ENCODE peak calls at places on chromosomes 3 and 15, in seven cellular contexts. M, E, I, T, O, Q and R are unnamed samples.

GRCh38 chr3:58022490-58022889 is 14.3 kb downstream of the FLNB start:
- DNase-seq in E (no peak), Q (no peak), T (no peak), M (no peak), O (no peak), I (no peak), R (no peak)

GRCh38 chr3:45241206-45241605 is 15.1 kb upstream of the TMEM158 start:
- DNase-seq in M (no peak), Q (no peak), T (no peak), O (no peak), E (no peak), I (no peak), R (no peak)

GRCh38 chr3:100045696-100046095 is 68.6 kb downstream of the FILIP1L start:
- DNase-seq in T (peak), O (peak), I (peak), E (no peak), M (no peak), Q (peak), R (no peak)

GRCh38 chr3:195123196-195123805 is 147.7 kb downstream of the XXYLT1 start:
- DNase-seq in O (no peak), T (no peak), Q (no peak), E (no peak), M (no peak), I (peak), R (peak)

GRCh38 chr15:31024979-31025378 is 33.6 kb upstream of the MTMR10 start:
- DNase-seq in T (no peak), Q (no peak), I (no peak), M (no peak), O (no peak), E (no peak), R (no peak)

GRCh38 chr3:23170306-23170705 is 32.8 kb upstream of the UBE2E2 start:
- DNase-seq in T (no peak), M (no peak), I (no peak), O (no peak), E (no peak), Q (no peak), R (no peak)

GRCh38 chr3:57927916-57928315 is 80.3 kb upstream of the FLNB start:
- DNase-seq in M (no peak), Q (no peak), O (no peak), E (no peak), I (no peak), T (no peak), R (no peak)

GRCh38 chr3:184338538-184338945 is 1.1 kb downstream of the FAM131A start:
- DNase-seq in O (peak), Q (peak), T (peak), M (peak), I (peak), E (peak), R (peak)

GRCh38 chr3:194315965-194316361 is 35.2 kb downstream of the CPN2 start:
- DNase-seq in E (no peak), Q (no peak), I (no peak), M (no peak), T (peak), O (no peak), R (no peak)

GRCh38 chr3:177300039-177300833 is 103.0 kb upstream of the TBL1XR1 start:
- DNase-seq in M (no peak), E (no peak), O (peak), T (peak), I (no peak), Q (no peak), R (no peak)

GRCh38 chr3:175163686-175164085 is 304.6 kb downstream of the NAALADL2 start:
- DNase-seq in E (no peak), M (no peak), O (no peak), T (no peak), Q (no peak), I (no peak), R (no peak)

GRCh38 chr3:128879991-128880390 is 571 bp downstream of the ACAD9 start:
- DNase-seq in T (no peak), E (no peak), I (no peak), Q (no peak), O (no peak), M (no peak), R (no peak)

GRCh38 chr15:86591158-86591557 is 511.5 kb downstream of the AGBL1 start:
- DNase-seq in Q (no peak), E (no peak), O (no peak), I (no peak), T (no peak), M (no peak), R (no peak)

GRCh38 chr15:23467110-23467600 is 20.1 kb upstream of the GOLGA6L2 start:
- DNase-seq in O (no peak), E (no peak), M (no peak), I (no peak), T (no peak), Q (no peak), R (no peak)

GRCh38 chr3:124131158-124132115 is 139.5 kb upstream of the ROPN1 start:
- DNase-seq in E (no peak), T (no peak), Q (no peak), M (no peak), O (peak), I (no peak), R (no peak)

GRCh38 chr3:138367912-138368311 is 19.5 kb downstream of the MRAS start:
- DNase-seq in Q (peak), O (no peak), M (no peak), E (peak), I (no peak), T (peak), R (no peak)

GRCh38 chr15:78303729-78304486 is 4.5 kb upstream of the SKIC8 start:
- DNase-seq in Q (no peak), M (peak), O (no peak), I (no peak), T (no peak), E (no peak), R (no peak)

GRCh38 chr3:79497447-79498111 is 270.2 kb downstream of the ROBO1 start:
- DNase-seq in O (no peak), M (no peak), E (no peak), Q (no peak), I (no peak), T (no peak), R (no peak)

GRCh38 chr3:158539414-158540014 is 31.5 kb upstream of the MLF1 start:
- DNase-seq in I (no peak), Q (no peak), E (no peak), T (no peak), M (no peak), O (peak), R (peak)

GRCh38 chr3:189588061-189588817 is 43.0 kb upstream of the TP63 start:
- DNase-seq in O (no peak), M (no peak), E (no peak), T (no peak), I (no peak), Q (no peak), R (no peak)

GRCh38 chr3:26104856-26105255 is 315.0 kb downstream of the OXSM start:
- DNase-seq in T (no peak), E (no peak), I (no peak), Q (no peak), M (no peak), O (no peak), R (no peak)

GRCh38 chr15:71685420-71685993 is 124.8 kb upstream of the NR2E3 start:
- DNase-seq in T (no peak), M (no peak), O (no peak), E (no peak), Q (no peak), I (no peak), R (no peak)

GRCh38 chr15:85759391-85759790 is 35.3 kb downstream of the KLHL25 start:
- DNase-seq in E (no peak), I (no peak), T (no peak), Q (no peak), M (no peak), O (no peak), R (peak)

GRCh38 chr3:127328391-127328790 is 40.5 kb upstream of the PRR20G start:
- DNase-seq in Q (no peak), E (no peak), I (no peak), O (no peak), T (no peak), M (no peak), R (no peak)

GRCh38 chr3:11592460-11593298 is 51.0 kb downstream of the VGLL4 start:
- DNase-seq in T (no peak), I (no peak), M (no peak), Q (no peak), E (no peak), O (no peak), R (no peak)

DNA sequence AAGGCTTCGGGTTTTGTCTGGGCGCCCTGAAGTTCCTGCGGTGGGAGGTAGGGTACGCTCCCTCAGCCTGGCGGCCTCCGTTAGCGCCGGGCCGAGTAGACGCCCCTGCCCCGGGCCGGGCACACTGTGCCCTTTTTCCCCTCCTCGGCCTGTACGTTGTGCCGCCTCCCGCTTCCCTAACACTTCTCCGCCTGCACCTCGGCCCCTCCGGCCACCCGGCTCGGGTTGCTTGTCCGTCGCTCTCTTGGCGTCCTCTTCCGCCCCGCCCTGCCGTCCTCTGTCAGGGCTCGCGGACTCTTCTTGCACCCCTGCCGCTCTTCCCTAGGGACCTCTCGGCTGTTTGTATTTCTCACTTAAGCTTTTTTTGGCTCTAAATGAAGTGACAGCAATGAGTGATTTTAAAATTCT is 384 bp downstream of the KNL1 start:
- DNase-seq in E (no peak), T (peak), Q (no peak), M (no peak), O (peak), I (peak), R (peak)
- TF ChIP-seq CTCF in E (no peak), T (no peak), Q (no peak), M (no peak), O (no peak), I (no peak), R (peak)

GRCh38 chr3:7144696-7145308 is 283.9 kb downstream of the GRM7 start:
- DNase-seq in Q (no peak), O (peak), M (peak), T (no peak), E (no peak), I (peak), R (peak)
- TF ChIP-seq CTCF in Q (no peak), O (peak), M (peak), T (peak), E (peak), I (peak), R (peak)

GRCh38 chr3:65182682-65183081 is 494.9 kb upstream of the ADAMTS9 start:
- DNase-seq in Q (no peak), I (no peak), E (no peak), O (no peak), T (no peak), M (no peak), R (no peak)
- TF ChIP-seq CTCF in Q (no peak), I (no peak), E (no peak), O (no peak), T (no peak), M (no peak), R (no peak)

DNA sequence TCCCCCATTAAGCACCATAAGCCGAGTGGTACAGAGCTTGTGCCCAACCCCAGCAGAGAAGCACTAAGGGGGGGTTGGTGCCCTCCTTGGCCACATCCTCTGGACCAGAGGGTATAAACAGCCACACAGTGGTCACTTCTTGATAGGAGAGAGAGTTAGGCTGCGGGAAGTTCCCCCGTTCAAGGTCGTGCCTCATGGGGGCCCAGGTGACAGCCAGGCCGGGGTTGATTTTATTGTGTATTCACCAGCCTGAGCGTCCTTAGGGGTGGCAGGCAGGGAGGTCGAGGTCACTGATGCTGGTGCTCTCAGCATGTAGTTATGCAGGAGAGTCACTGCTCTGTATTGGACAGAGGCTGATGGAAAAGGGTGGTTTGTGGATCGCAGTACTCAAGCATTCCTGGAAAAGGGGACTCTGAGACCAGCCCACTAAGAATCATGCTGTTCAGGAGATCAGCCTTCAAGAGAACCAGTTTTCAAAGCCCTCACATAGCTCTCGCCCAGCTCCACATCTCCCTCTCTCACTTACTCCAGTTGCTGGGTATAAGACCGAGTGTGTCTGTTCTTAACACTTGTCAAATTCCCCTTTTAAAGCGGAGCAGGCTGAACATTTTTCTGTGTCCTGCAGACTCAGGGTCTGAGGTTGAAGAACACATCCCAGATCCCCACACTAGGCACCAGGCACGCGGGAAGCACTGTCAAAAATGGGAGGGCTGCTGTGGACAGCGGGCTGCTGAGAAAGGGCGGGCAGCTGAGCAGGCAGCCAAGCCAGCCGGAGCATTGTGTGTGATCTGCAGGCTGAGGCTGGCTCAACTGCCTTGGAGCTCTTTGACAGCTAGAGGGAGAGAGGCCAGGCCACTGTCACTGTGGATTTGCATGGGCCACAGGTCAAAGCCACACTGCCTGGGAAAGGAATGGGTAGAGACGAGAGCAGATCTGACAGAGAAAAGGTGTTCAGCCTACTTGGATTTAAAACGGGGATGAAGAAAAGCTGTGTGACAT is 279.3 kb upstream of the LRRFIP2 start:
- DNase-seq in T (peak), I (peak), Q (peak), O (peak), M (peak), E (peak), R (peak)
- TF ChIP-seq CTCF in T (no peak), I (peak), Q (peak), O (no peak), M (peak), E (peak), R (peak)

DNA sequence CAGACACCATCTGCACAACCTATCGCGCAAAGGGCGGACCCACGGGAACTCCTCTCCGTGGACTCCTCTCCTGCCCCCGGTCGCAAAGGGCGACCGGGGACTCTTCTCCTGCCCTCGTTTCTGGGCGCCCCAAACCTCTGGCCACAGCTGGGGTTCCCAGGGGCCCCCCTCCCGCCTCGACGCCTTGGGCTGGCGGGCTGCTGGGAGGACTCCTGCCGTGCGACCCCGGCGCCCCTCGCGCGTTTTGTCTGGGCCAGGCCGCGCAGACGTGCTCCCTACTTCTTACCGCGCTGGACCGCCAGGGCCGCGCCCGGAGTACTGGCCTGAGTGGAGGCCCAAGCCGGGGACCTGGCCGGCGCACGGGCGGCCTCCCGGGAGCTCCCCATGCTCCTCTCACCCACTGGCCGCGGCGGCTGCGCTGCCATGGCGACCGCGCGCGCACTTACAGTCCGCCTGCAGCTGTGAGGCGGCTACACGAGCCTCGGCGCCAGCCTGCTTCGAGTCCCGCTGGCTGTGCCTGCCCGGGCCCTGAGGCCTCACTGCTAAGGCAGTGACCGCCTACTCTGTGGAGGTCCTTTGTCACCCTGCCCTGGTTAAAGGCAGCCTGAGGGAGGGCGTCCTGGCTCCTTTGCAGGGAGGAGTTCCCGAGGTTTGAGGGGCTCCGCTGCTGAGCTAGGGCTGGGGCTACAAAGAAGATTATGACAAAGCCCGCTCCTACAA is 386 bp upstream of the LRRIQ4 start:
- DNase-seq in I (peak), O (peak), T (peak), E (peak), M (peak), Q (peak), R (peak)
- TF ChIP-seq CTCF in I (no peak), O (no peak), T (no peak), E (peak), M (no peak), Q (peak), R (no peak)

GRCh38 chr3:51995346-51996156 is at the start of gene RPL29:
- DNase-seq in E (peak), O (peak), T (peak), M (peak), I (peak), Q (peak), R (peak)
- TF ChIP-seq CTCF in E (no peak), O (no peak), T (no peak), M (no peak), I (no peak), Q (peak), R (peak)

GRCh38 chr3:111895079-111895478 is 36.0 kb downstream of the PHLDB2 start:
- DNase-seq in E (no peak), M (no peak), O (no peak), I (no peak), T (no peak), Q (no peak), R (no peak)

GRCh38 chr3:111885578-111885977 is 26.5 kb downstream of the PHLDB2 start:
- DNase-seq in O (no peak), Q (no peak), I (no peak), T (no peak), E (no peak), M (no peak), R (no peak)

GRCh38 chr3:111884411-111885018 is 25.4 kb downstream of the PHLDB2 start:
- DNase-seq in Q (no peak), O (no peak), I (no peak), M (no peak), T (no peak), E (no peak), R (no peak)

GRCh38 chr3:111892070-111892469 is 33.0 kb downstream of the PHLDB2 start:
- DNase-seq in O (no peak), E (no peak), M (no peak), I (no peak), Q (no peak), T (no peak), R (no peak)

DNA sequence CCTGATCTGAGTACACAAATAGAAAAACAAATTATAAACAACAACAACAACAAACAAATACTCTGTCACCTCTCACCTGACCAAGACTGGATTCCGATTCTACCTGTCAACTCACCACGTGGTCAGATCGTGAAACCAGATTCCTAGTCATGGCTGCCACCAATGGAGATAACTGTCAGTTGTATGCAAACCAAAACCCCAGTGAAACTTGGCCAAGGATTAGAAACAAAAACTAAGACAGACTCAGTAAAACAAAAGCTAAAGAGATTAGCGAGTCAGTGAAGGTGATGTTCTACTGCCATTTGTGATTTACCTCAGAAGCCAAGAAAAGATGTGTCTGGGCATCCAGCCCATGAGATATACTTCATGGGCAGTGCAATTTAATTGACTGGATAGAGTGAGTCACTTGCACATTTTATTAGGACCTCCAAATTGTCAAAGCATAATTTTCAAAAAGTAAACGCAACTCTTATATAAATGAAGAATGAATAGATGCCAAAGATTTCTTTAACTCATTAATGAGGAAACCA is 31.1 kb downstream of the PHLDB2 start:
- DNase-seq in E (no peak), O (no peak), T (no peak), Q (no peak), I (no peak), M (no peak), R (no peak)
- TF ChIP-seq CTCF in E (no peak), O (no peak), T (no peak), Q (no peak), I (no peak), M (no peak), R (no peak)